ENCODE peak calls at places on chromosomes 3 and 15, in six cellular contexts. B is K562, F is HepG2, J is H1, D is GM12878, C is SK-N-SH. X is an unnamed sample.

GRCh38 chr3:180990494-180990893 is 958 bp upstream of the DNAJC19 start:
- DNase-seq in J (no peak), D (no peak), F (no peak), C (no peak), B (no peak), X (no peak)

GRCh38 chr3:149512073-149512782 is 37.7 kb downstream of the TM4SF4 start:
- DNase-seq in C (peak; percentile 78), J (no peak), D (no peak), B (peak; percentile 53), F (peak; percentile 64), X (peak; percentile 19)

GRCh38 chr15:62845239-62846126 is 197.1 kb upstream of the TPM1 start:
- DNase-seq in D (no peak), F (peak; percentile 41), J (no peak), C (no peak), B (no peak), X (no peak)

GRCh38 chr3:94137377-94137776 is 74.5 kb downstream of the NSUN3 start:
- DNase-seq in F (no peak), J (no peak), D (no peak), C (no peak), B (no peak), X (no peak)

GRCh38 chr15:74845208-74845568 is 2.2 kb upstream of the ULK3 start:
- DNase-seq in J (no peak), F (no peak), B (no peak), C (no peak), D (no peak), X (no peak)

GRCh38 chr3:86969500-86970189 is 21.3 kb downstream of the VGLL3 start:
- DNase-seq in D (no peak), J (peak; percentile 27), F (peak; percentile 19), C (peak; percentile 42), B (peak; percentile 64), X (peak; percentile 23)

GRCh38 chr3:184540777-184541681 is 20.6 kb upstream of the EPHB3 start:
- DNase-seq in F (peak; percentile 56), J (peak; percentile 83), D (no peak), B (peak; percentile 74), C (no peak), X (no peak)

GRCh38 chr3:71865727-71866126 is 80.8 kb upstream of the PROK2 start:
- DNase-seq in F (no peak), B (no peak), J (no peak), C (no peak), D (no peak), X (no peak)

GRCh38 chr3:111952866-111953450 is 25.9 kb upstream of the ABHD10 start:
- DNase-seq in J (no peak), D (no peak), C (peak; percentile 21), B (no peak), F (no peak), X (no peak)

GRCh38 chr15:93289951-93290350 is 200.9 kb upstream of the RGMA start:
- DNase-seq in J (no peak), C (no peak), F (no peak), D (no peak), B (no peak), X (no peak)

GRCh38 chr3:107855710-107856109 is 235.1 kb downstream of the CD47 start:
- DNase-seq in C (no peak), J (no peak), B (peak; percentile 35), D (no peak), F (peak; percentile 60), X (no peak)

GRCh38 chr3:33717616-33717865 is 513 bp downstream of the CLASP2 start:
- DNase-seq in J (no peak), C (peak; percentile 80), B (peak; percentile 83), F (no peak), D (no peak), X (peak; percentile 49)

GRCh38 chr3:38005076-38006020 is 14.8 kb downstream of the VILL start:
- DNase-seq in F (peak; percentile 93), C (no peak), B (no peak), D (no peak), J (no peak), X (no peak)

GRCh38 chr3:119849126-119849525 is 67.2 kb downstream of the NR1I2 start:
- DNase-seq in F (no peak), J (no peak), B (no peak), C (no peak), D (no peak), X (no peak)

GRCh38 chr15:49096090-49096750 is 50.0 kb upstream of the SECISBP2L start:
- DNase-seq in J (no peak), C (no peak), B (peak; percentile 5), D (no peak), F (peak; percentile 70), X (no peak)

GRCh38 chr15:81279621-81280051 is 44.3 kb downstream of the STARD5 start:
- DNase-seq in C (no peak), B (no peak), D (no peak), F (no peak), J (no peak), X (no peak)

GRCh38 chr15:25179673-25180511 is 225.1 kb downstream of the SNRPN start:
- DNase-seq in B (no peak), C (no peak), J (no peak), F (no peak), D (no peak), X (peak; percentile 5)

GRCh38 chr3:125072310-125072709 is 16.5 kb upstream of the HEG1 start:
- DNase-seq in D (no peak), J (no peak), B (no peak), F (no peak), C (no peak), X (no peak)

GRCh38 chr3:75171632-75172230 is 492.4 kb upstream of the FRG2C start:
- DNase-seq in F (no peak), D (no peak), B (peak; percentile 0), J (no peak), C (no peak), X (no peak)

GRCh38 chr3:135007622-135008021 is 212.6 kb downstream of the EPHB1 start:
- DNase-seq in D (no peak), F (no peak), B (no peak), J (no peak), C (no peak), X (no peak)

GRCh38 chr15:74294010-74294409 is 57.9 kb downstream of the CCDC33 start:
- DNase-seq in C (no peak), J (no peak), B (no peak), F (no peak), D (no peak), X (no peak)

GRCh38 chr3:38115645-38116427 is 21.1 kb downstream of the ACAA1 start:
- DNase-seq in B (no peak), J (no peak), D (no peak), F (no peak), C (no peak), X (no peak)

GRCh38 chr15:90749754-90750153 is 32.6 kb downstream of the BLM start:
- DNase-seq in C (no peak), F (no peak), J (no peak), D (no peak), B (no peak), X (no peak)

GRCh38 chr3:116339441-116340028 is 105.8 kb downstream of the LSAMP start:
- DNase-seq in B (no peak), D (no peak), J (no peak), C (no peak), F (no peak), X (no peak)

GRCh38 chr3:149581681-149582349 is 76.0 kb downstream of the WWTR1 start:
- DNase-seq in J (no peak), C (no peak), D (no peak), F (no peak), B (peak; percentile 14), X (no peak)

DNA sequence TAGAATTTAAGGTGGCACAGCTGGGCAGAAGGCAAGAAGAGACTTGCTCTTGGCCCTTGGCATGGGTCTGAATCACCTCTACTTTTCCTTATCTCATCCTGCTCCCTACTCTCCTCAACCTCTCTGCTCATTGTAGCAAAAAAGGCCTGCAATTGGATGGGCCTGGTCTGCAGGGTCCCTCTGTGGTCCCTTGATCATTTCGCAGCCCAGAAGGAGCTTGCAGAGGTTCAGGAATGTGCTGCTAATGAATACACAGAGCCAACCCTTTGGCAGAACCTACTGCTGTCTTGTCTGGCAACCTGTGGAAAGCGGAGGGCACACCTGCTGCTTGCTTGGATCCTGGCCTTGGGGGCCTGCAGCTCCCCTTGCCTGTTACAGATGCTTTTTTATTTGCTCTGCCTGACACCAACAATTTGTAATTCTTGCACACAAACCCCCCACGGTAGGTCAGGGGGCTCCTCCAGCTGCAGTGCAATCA is 605.2 kb upstream of the CFAP20DC start:
- DNase-seq in C (no peak), D (no peak), B (no peak), J (no peak), F (no peak), X (no peak)
- TF ChIP-seq TAF1 in C (no peak), D (no peak), B (no peak), J (no peak), F (no peak), X (no peak)

GRCh38 chr3:12884790-12885584 is 43.6 kb upstream of the RPL32 start:
- DNase-seq in F (no peak), C (no peak), D (no peak), J (no peak), B (no peak), X (no peak)

GRCh38 chr3:12886106-12886679 is 44.8 kb upstream of the RPL32 start:
- DNase-seq in F (no peak), C (no peak), D (no peak), J (no peak), B (no peak), X (no peak)

GRCh38 chr3:12882336-12883310 is 41.3 kb upstream of the RPL32 start:
- DNase-seq in J (no peak), F (no peak), B (no peak), D (no peak), C (no peak), X (no peak)

GRCh38 chr3:12885585-12885934 is 44.2 kb upstream of the RPL32 start:
- DNase-seq in D (no peak), F (no peak), C (no peak), B (peak; percentile 43), J (no peak), X (no peak)

GRCh38 chr3:12884104-12884742 is 42.9 kb upstream of the RPL32 start:
- DNase-seq in F (no peak), D (no peak), J (no peak), C (no peak), B (no peak), X (no peak)
- TF ChIP-seq TAF1 in F (no peak), D (no peak), J (no peak), C (no peak), B (no peak), X (no peak)

GRCh38 chr3:159765025-159765859 is 223.4 kb upstream of the IL12A start:
- DNase-seq in D (no peak), C (peak; percentile 74), F (no peak), B (no peak), J (peak; percentile 53), X (no peak)
- TF ChIP-seq TAF1 in D (no peak), C (peak; percentile 68), F (no peak), B (no peak), J (no peak), X (no peak)

DNA sequence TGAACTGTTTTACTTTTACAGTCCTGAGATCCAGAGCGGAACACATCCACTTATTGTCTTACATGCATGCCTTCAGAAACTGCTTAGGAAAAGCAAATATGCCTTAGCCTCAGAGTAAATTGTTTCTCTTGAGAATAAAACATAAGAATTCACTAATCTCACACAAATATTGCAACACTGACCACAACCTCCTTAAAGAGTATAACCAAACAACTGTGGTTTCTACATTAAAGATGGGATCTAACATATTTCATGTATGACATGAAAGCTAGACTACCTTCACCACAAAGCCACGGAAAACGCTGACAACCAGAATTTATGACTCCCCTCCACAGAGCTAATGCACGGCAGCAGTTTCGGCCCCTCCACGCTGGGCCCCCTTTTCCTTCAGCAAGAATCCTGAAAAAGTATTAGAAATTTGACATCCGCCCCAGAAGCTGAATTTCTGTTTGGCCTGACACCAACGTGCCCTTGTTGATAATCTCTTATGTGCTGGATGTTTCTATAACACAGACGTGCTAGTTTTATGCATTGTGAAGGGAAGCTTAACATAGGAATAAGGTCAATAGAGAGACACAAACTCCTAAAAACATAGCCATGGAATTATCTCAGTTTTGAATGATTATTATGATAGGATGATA is 84.6 kb downstream of the GREM1 start:
- DNase-seq in D (no peak), J (no peak), F (no peak), B (no peak), C (no peak), X (no peak)
- TF ChIP-seq TAF1 in D (no peak), J (no peak), F (no peak), B (no peak), C (no peak), X (no peak)

X was measured in GM12891.